ENCODE peak calls at places on chromosomes 11 and 22, in six cellular contexts. U, H, Z, O, D and I are unnamed samples.

GRCh38 chr11:130801287-130802146 is 114.8 kb downstream of the SNX19 start:
- DNase-seq in U (no peak), H (no peak), Z (no peak), O (no peak), D (no peak), I (no peak)

GRCh38 chr22:46677323-46678002 is 57.3 kb downstream of the GRAMD4 start:
- DNase-seq in U (no peak), H (no peak), Z (no peak), O (no peak), D (no peak), I (no peak)

GRCh38 chr11:100472727-100473389 is 214.2 kb upstream of the ARHGAP42 start:
- DNase-seq in U (no peak), H (no peak), Z (no peak), O (no peak), D (no peak), I (no peak)

GRCh38 chr22:25624486-25624885 is 60.0 kb downstream of the GRK3 start:
- DNase-seq in U (no peak), H (no peak), Z (no peak), O (no peak), D (no peak), I (no peak)

GRCh38 chr11:31809857-31810778 is 1.0 kb downstream of the PAX6 start:
- DNase-seq in U (no peak), H (peak), Z (peak), O (peak), D (no peak), I (peak)

GRCh38 chr22:33325232-33326004 is 267.2 kb upstream of the SYN3 start:
- DNase-seq in U (no peak), H (peak), Z (peak), O (no peak), D (no peak), I (no peak)

GRCh38 chr11:77244277-77245014 is 57.0 kb downstream of the GDPD4 start:
- DNase-seq in U (no peak), H (no peak), Z (no peak), O (no peak), D (no peak), I (no peak)

GRCh38 chr22:50206599-50206998 is 5.8 kb downstream of the SELENOO start:
- DNase-seq in U (no peak), H (peak), Z (no peak), O (no peak), D (no peak), I (no peak)

GRCh38 chr22:24410110-24410856 is 17.1 kb upstream of the ADORA2A start:
- DNase-seq in U (peak), H (no peak), Z (no peak), O (no peak), D (no peak), I (no peak)

GRCh38 chr11:26623076-26623666 is 51.1 kb upstream of the MUC15 start:
- DNase-seq in U (no peak), H (no peak), Z (no peak), O (no peak), D (no peak), I (no peak)

GRCh38 chr11:62372871-62373270 is 35.6 kb downstream of the ASRGL1 start:
- DNase-seq in U (no peak), H (no peak), Z (no peak), O (no peak), D (no peak), I (no peak)

GRCh38 chr22:17578129-17578754 is 14.9 kb downstream of the SLC25A18 start:
- DNase-seq in U (no peak), H (no peak), Z (no peak), O (peak), D (no peak), I (no peak)

GRCh38 chr11:72239296-72239848 is 4.6 kb downstream of the PHOX2A start:
- DNase-seq in U (no peak), H (no peak), Z (peak), O (no peak), D (no peak), I (peak)

GRCh38 chr11:60018058-60018457 is 1.1 kb downstream of the OOSP4B start:
- DNase-seq in U (no peak), H (no peak), Z (no peak), O (no peak), D (no peak), I (no peak)

GRCh38 chr22:45639747-45640102 is 31.9 kb upstream of the ATXN10 start:
- DNase-seq in U (peak), H (no peak), Z (no peak), O (no peak), D (no peak), I (no peak)

GRCh38 chr11:67546852-67547251 is 23.6 kb upstream of the CABP2 start:
- DNase-seq in U (no peak), H (no peak), Z (no peak), O (no peak), D (no peak), I (no peak)

GRCh38 chr22:49724030-49724892 is 103.4 kb downstream of the BRD1 start:
- DNase-seq in U (peak), H (no peak), Z (no peak), O (no peak), D (peak), I (no peak)

GRCh38 chr22:45505991-45506743 is 3.5 kb downstream of the FBLN1 start:
- DNase-seq in U (no peak), H (no peak), Z (no peak), O (no peak), D (no peak), I (no peak)

GRCh38 chr11:126654886-126655806 is 299.7 kb downstream of the ST3GAL4 start:
- DNase-seq in U (no peak), H (no peak), Z (no peak), O (peak), D (no peak), I (peak)

GRCh38 chr11:75536786-75537629 is 11.3 kb upstream of the GDPD5 start:
- DNase-seq in U (peak), H (peak), Z (no peak), O (no peak), D (no peak), I (no peak)

GRCh38 chr22:49967333-49968241 is 7.0 kb downstream of the PIM3 start:
- DNase-seq in U (no peak), H (no peak), Z (peak), O (peak), D (no peak), I (no peak)